ENCODE peak calls at places on chromosomes 16 and 17, in nine cellular contexts. Q is H7; S is HFFc6; D is colonic mucosa; Y is dorsolateral prefrontal cortex; Z is CD8-positive, alpha-beta T cell; U is endodermal cell; F is Caki2; X is iPS DF 6.9. M is an unnamed sample.

GRCh38 chr17:77772899-77773358 is 185.6 kb upstream of the TNRC6C start:
- DNase-seq in D (no peak), Q (peak), S (no peak), X (no peak), Y (no peak), F (no peak), U (peak), Z (no peak), M (no peak)

GRCh38 chr17:74757931-74758845 is 9.8 kb downstream of the NHERF1 start:
- DNase-seq in Z (no peak), S (no peak), U (no peak), F (no peak), X (no peak), Y (no peak), D (no peak), Q (peak), M (no peak)

GRCh38 chr16:22937169-22937568 is 123.2 kb downstream of the HS3ST2 start:
- DNase-seq in F (no peak), X (no peak), S (no peak), D (no peak), Z (no peak), Q (no peak), Y (no peak), U (peak), M (no peak)

GRCh38 chr16:868386-868755 is 67.8 kb upstream of the GNG13 start:
- DNase-seq in Y (no peak), X (no peak), D (no peak), Z (no peak), S (no peak), Q (no peak), F (no peak), U (no peak), M (no peak)

GRCh38 chr16:23516366-23517137 is 6.3 kb upstream of the GGA2 start:
- DNase-seq in F (no peak), Q (no peak), X (no peak), D (no peak), Z (no peak), Y (no peak), S (no peak), U (no peak), M (peak)

GRCh38 chr16:26051078-26051477 is 359.3 kb downstream of the HS3ST4 start:
- DNase-seq in Z (no peak), Q (peak), X (peak), D (no peak), S (no peak), Y (no peak), F (no peak), U (peak), M (no peak)

GRCh38 chr16:27427538-27427937 is 25.6 kb downstream of the IL21R start:
- DNase-seq in Y (no peak), S (no peak), X (no peak), F (no peak), Z (no peak), Q (no peak), D (peak), U (no peak), M (peak)

GRCh38 chr17:13638855-13639458 is 37.2 kb upstream of the HS3ST3A1 start:
- DNase-seq in X (no peak), F (no peak), Y (no peak), Q (no peak), S (peak), D (no peak), Z (no peak), U (peak), M (no peak)

GRCh38 chr17:43720311-43721060 is 38.1 kb downstream of the SOST start:
- DNase-seq in F (no peak), U (peak), D (peak), Y (peak), Z (peak), S (peak), X (no peak), Q (peak), M (peak)

GRCh38 chr17:68425979-68426378 is 31.3 kb downstream of the WIPI1 start:
- DNase-seq in D (no peak), F (no peak), Y (no peak), S (no peak), X (no peak), Z (no peak), U (no peak), Q (no peak), M (no peak)

GRCh38 chr17:145671-146541 is 8.5 kb downstream of the SCGB1C2 start:
- DNase-seq in Y (peak), Z (peak), X (no peak), F (no peak), D (peak), U (no peak), Q (no peak), S (no peak), M (peak)

GRCh38 chr17:82900741-82901140 is 60.9 kb upstream of the ZNF750 start:
- DNase-seq in S (no peak), F (no peak), X (no peak), Y (no peak), D (no peak), U (no peak), Q (no peak), Z (no peak), M (no peak)

GRCh38 chr17:44266402-44267164 is 1.4 kb downstream of the SLC4A1 start:
- DNase-seq in D (no peak), Z (no peak), Y (no peak), S (no peak), U (no peak), F (peak), X (no peak), Q (peak), M (no peak)

GRCh38 chr17:57916925-57917858 is 38.0 kb downstream of the CUEDC1 start:
- DNase-seq in Z (peak), D (no peak), X (no peak), U (peak), Q (no peak), Y (no peak), S (no peak), F (no peak), M (no peak)

GRCh38 chr16:88803264-88803987 is at the start of gene CDT1:
- DNase-seq in D (peak), X (no peak), Z (peak), S (peak), Q (peak), U (peak), F (peak), Y (peak), M (peak)

GRCh38 chr16:8126313-8126712 is 464.0 kb downstream of the TMEM114 start:
- DNase-seq in Z (no peak), X (no peak), U (no peak), Y (no peak), S (no peak), D (no peak), Q (no peak), F (no peak), M (no peak)

GRCh38 chr16:2224183-2224486 is 744 bp downstream of the E4F1 start:
- DNase-seq in S (peak), Z (no peak), Y (no peak), D (no peak), Q (no peak), F (no peak), X (no peak), U (no peak), M (no peak)

GRCh38 chr17:39404542-39405378 is 3.3 kb upstream of the FBXL20 start:
- DNase-seq in Q (no peak), D (no peak), Y (no peak), Z (no peak), S (peak), X (no peak), U (no peak), F (peak), M (no peak)

GRCh38 chr17:82091264-82092066 is 6.6 kb downstream of the FASN start:
- DNase-seq in D (no peak), U (no peak), Z (no peak), F (no peak), Y (no peak), S (no peak), Q (no peak), X (no peak), M (no peak)

GRCh38 chr16:14465799-14466198 is 164.3 kb downstream of the PARN start:
- DNase-seq in Z (no peak), Y (no peak), F (no peak), D (no peak), X (no peak), U (no peak), S (no peak), Q (no peak), M (no peak)

GRCh38 chr17:83181991-83182619 is 102.7 kb downstream of the METRNL start:
- DNase-seq in Q (no peak), F (no peak), D (no peak), X (no peak), S (no peak), Z (peak), Y (no peak), U (peak), M (no peak)

GRCh38 chr17:49513616-49514373 is 18.7 kb downstream of the NGFR start:
- DNase-seq in Q (no peak), U (no peak), X (no peak), D (no peak), Y (peak), Z (no peak), S (no peak), F (no peak), M (no peak)

GRCh38 chr17:10920511-10920910 is 82.6 kb upstream of the PIRT start:
- DNase-seq in Z (no peak), Y (no peak), X (no peak), Q (no peak), S (no peak), U (no peak), F (no peak), D (no peak), M (no peak)

GRCh38 chr16:88293097-88293496 is 89.7 kb upstream of the ZNF469 start:
- DNase-seq in Y (no peak), S (no peak), Q (no peak), X (no peak), U (no peak), D (no peak), F (no peak), Z (no peak), M (no peak)

GRCh38 chr17:50043290-50044148 is 12.4 kb upstream of the ITGA3 start:
- DNase-seq in Y (peak), X (no peak), D (peak), Z (no peak), F (peak), S (no peak), Q (peak), U (peak), M (no peak)

GRCh38 chr17:57313276-57313835 is 57.0 kb downstream of the MSI2 start:
- DNase-seq in D (no peak), Q (peak), U (peak), F (no peak), Y (no peak), X (no peak), Z (no peak), S (no peak), M (no peak)

M was measured in activated B cell treated with CpG ODN at 0.5 μM for 24 hours.